ENCODE peak calls at places on chromosome 9, in nine cellular contexts. One of them, this sample, is unnamed. For H3K36me3 and H3K4me1, the result is how much of the 10 kb centered on the place peaks cover.

GRCh38 chr9:134981001-134981400 is 63.3 kb upstream of the FCN1 start:
- DNase-seq in left ventricle myocardium inferior: no peak
- DNase-seq in tibial artery: no peak
- DNase-seq in astrocyte: no peak
- DNase-seq in fibroblast of lung: no peak
- DNase-seq in cardiac muscle cell: no peak
- DNase-seq in gastrocnemius medialis: no peak
- DNase-seq in mesendoderm: no peak
- DNase-seq in mesenchymal stem cell: no peak
- DNase-seq in this sample: peak

GRCh38 chr9:33346564-33346963 is 55.8 kb downstream of the AQP7 start:
- DNase-seq in cardiac muscle cell: no peak
- DNase-seq in mesenchymal stem cell: no peak
- DNase-seq in tibial artery: no peak
- DNase-seq in astrocyte: no peak
- DNase-seq in fibroblast of lung: no peak
- DNase-seq in left ventricle myocardium inferior: no peak
- DNase-seq in mesendoderm: no peak
- DNase-seq in gastrocnemius medialis: no peak
- DNase-seq in this sample: no peak

GRCh38 chr9:136552117-136552685 is 6.4 kb upstream of the NOTCH1 start:
- DNase-seq in mesendoderm: no peak
- DNase-seq in astrocyte: peak
- DNase-seq in mesenchymal stem cell: peak
- DNase-seq in left ventricle myocardium inferior: no peak
- DNase-seq in fibroblast of lung: peak
- DNase-seq in tibial artery: peak
- DNase-seq in gastrocnemius medialis: no peak
- DNase-seq in cardiac muscle cell: no peak
- DNase-seq in this sample: no peak

GRCh38 chr9:72808446-72808768 is 144.4 kb downstream of the ALDH1A1 start:
- DNase-seq in tibial artery: no peak
- DNase-seq in mesenchymal stem cell: no peak
- DNase-seq in mesendoderm: no peak
- DNase-seq in fibroblast of lung: no peak
- DNase-seq in gastrocnemius medialis: no peak
- DNase-seq in astrocyte: no peak
- DNase-seq in cardiac muscle cell: no peak
- DNase-seq in left ventricle myocardium inferior: no peak
- DNase-seq in this sample: no peak

GRCh38 chr9:74645007-74645639 is 148.0 kb downstream of the RORB start:
- DNase-seq in tibial artery: no peak
- DNase-seq in left ventricle myocardium inferior: no peak
- DNase-seq in gastrocnemius medialis: no peak
- DNase-seq in cardiac muscle cell: peak
- DNase-seq in mesendoderm: peak
- DNase-seq in astrocyte: no peak
- DNase-seq in fibroblast of lung: peak
- DNase-seq in mesenchymal stem cell: peak
- DNase-seq in this sample: no peak

GRCh38 chr9:34684145-34684544 is 6.9 kb downstream of the CCL19 start:
- DNase-seq in gastrocnemius medialis: no peak
- DNase-seq in astrocyte: no peak
- DNase-seq in cardiac muscle cell: no peak
- DNase-seq in left ventricle myocardium inferior: no peak
- DNase-seq in mesenchymal stem cell: no peak
- DNase-seq in mesendoderm: no peak
- DNase-seq in tibial artery: no peak
- DNase-seq in fibroblast of lung: no peak
- DNase-seq in this sample: no peak

GRCh38 chr9:133708770-133709611 is 29.2 kb downstream of the SARDH start:
- DNase-seq in gastrocnemius medialis: peak
- DNase-seq in mesenchymal stem cell: no peak
- DNase-seq in tibial artery: no peak
- DNase-seq in astrocyte: no peak
- DNase-seq in cardiac muscle cell: peak
- DNase-seq in mesendoderm: no peak
- DNase-seq in fibroblast of lung: no peak
- DNase-seq in left ventricle myocardium inferior: no peak
- DNase-seq in this sample: peak

GRCh38 chr9:36145970-36146369 is 9.4 kb downstream of the GLIPR2 start:
- DNase-seq in fibroblast of lung: no peak
- DNase-seq in left ventricle myocardium inferior: no peak
- DNase-seq in astrocyte: no peak
- DNase-seq in mesenchymal stem cell: no peak
- DNase-seq in cardiac muscle cell: no peak
- DNase-seq in gastrocnemius medialis: no peak
- DNase-seq in tibial artery: no peak
- DNase-seq in mesendoderm: no peak
- DNase-seq in this sample: no peak

GRCh38 chr9:70263421-70263820 is 4.6 kb downstream of the SMC5 start:
- DNase-seq in tibial artery: no peak
- DNase-seq in cardiac muscle cell: no peak
- DNase-seq in left ventricle myocardium inferior: no peak
- DNase-seq in astrocyte: peak
- DNase-seq in mesendoderm: no peak
- DNase-seq in gastrocnemius medialis: peak
- DNase-seq in fibroblast of lung: peak
- DNase-seq in mesenchymal stem cell: peak
- DNase-seq in this sample: no peak
- H3K36me3 ChIP-seq in tibial artery: under half
- H3K36me3 ChIP-seq in cardiac muscle cell: under half
- H3K36me3 ChIP-seq in left ventricle myocardium inferior: under half
- H3K36me3 ChIP-seq in astrocyte: under half
- H3K36me3 ChIP-seq in mesendoderm: under half
- H3K36me3 ChIP-seq in gastrocnemius medialis: under half
- H3K36me3 ChIP-seq in fibroblast of lung: under half
- H3K36me3 ChIP-seq in mesenchymal stem cell: half or more
- H3K36me3 ChIP-seq in this sample: under half

GRCh38 chr9:109253637-109254284 is 67.1 kb downstream of the EPB41L4B start:
- DNase-seq in gastrocnemius medialis: no peak
- DNase-seq in left ventricle myocardium inferior: no peak
- DNase-seq in mesendoderm: peak
- DNase-seq in astrocyte: peak
- DNase-seq in cardiac muscle cell: no peak
- DNase-seq in fibroblast of lung: peak
- DNase-seq in mesenchymal stem cell: peak
- DNase-seq in tibial artery: no peak
- DNase-seq in this sample: no peak

GRCh38 chr9:109254317-109254716 is 66.5 kb downstream of the EPB41L4B start:
- DNase-seq in cardiac muscle cell: no peak
- DNase-seq in mesenchymal stem cell: peak
- DNase-seq in left ventricle myocardium inferior: no peak
- DNase-seq in fibroblast of lung: peak
- DNase-seq in astrocyte: peak
- DNase-seq in mesendoderm: no peak
- DNase-seq in gastrocnemius medialis: no peak
- DNase-seq in tibial artery: no peak
- DNase-seq in this sample: no peak

GRCh38 chr9:109251776-109252106 is 69.1 kb downstream of the EPB41L4B start:
- DNase-seq in tibial artery: no peak
- DNase-seq in cardiac muscle cell: no peak
- DNase-seq in mesenchymal stem cell: no peak
- DNase-seq in mesendoderm: no peak
- DNase-seq in fibroblast of lung: no peak
- DNase-seq in astrocyte: no peak
- DNase-seq in gastrocnemius medialis: no peak
- DNase-seq in left ventricle myocardium inferior: no peak
- DNase-seq in this sample: no peak

GRCh38 chr9:109252291-109252690 is 68.6 kb downstream of the EPB41L4B start:
- DNase-seq in fibroblast of lung: no peak
- DNase-seq in gastrocnemius medialis: no peak
- DNase-seq in astrocyte: no peak
- DNase-seq in cardiac muscle cell: no peak
- DNase-seq in tibial artery: no peak
- DNase-seq in mesenchymal stem cell: no peak
- DNase-seq in mesendoderm: no peak
- DNase-seq in left ventricle myocardium inferior: no peak
- DNase-seq in this sample: no peak

GRCh38 chr9:109253241-109253636 is 67.6 kb downstream of the EPB41L4B start:
- DNase-seq in fibroblast of lung: no peak
- DNase-seq in left ventricle myocardium inferior: no peak
- DNase-seq in tibial artery: no peak
- DNase-seq in mesenchymal stem cell: no peak
- DNase-seq in gastrocnemius medialis: no peak
- DNase-seq in astrocyte: no peak
- DNase-seq in mesendoderm: no peak
- DNase-seq in cardiac muscle cell: no peak
- DNase-seq in this sample: no peak
- H3K4me1 ChIP-seq in fibroblast of lung: under half
- H3K4me1 ChIP-seq in left ventricle myocardium inferior: under half
- H3K4me1 ChIP-seq in tibial artery: under half
- H3K4me1 ChIP-seq in mesenchymal stem cell: under half
- H3K4me1 ChIP-seq in gastrocnemius medialis: under half
- H3K4me1 ChIP-seq in astrocyte: under half
- H3K4me1 ChIP-seq in mesendoderm: under half
- H3K4me1 ChIP-seq in cardiac muscle cell: under half
- H3K4me1 ChIP-seq in this sample: under half

DNA sequence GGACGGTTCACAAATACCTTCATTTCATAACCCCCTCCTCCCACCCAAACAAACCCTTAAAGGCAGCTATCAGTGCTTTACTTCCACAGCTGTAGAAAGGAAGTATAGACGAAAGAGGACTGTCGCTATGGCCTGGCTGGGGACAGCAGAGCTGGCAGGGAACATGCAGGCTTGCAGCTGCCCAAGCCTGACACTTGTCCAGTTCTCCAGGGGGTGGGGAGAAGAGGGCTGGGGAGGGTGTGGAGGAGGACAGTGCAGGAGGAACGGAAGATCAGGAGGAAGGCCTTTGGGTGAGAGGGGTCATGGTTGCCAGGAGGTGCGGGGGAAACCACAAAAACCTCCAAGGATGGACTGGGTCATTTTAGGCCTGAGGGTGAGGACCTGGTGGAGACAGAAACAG is 25.9 kb downstream of the ARPC5L start:
- DNase-seq in mesendoderm: no peak
- DNase-seq in cardiac muscle cell: no peak
- DNase-seq in astrocyte: no peak
- DNase-seq in gastrocnemius medialis: no peak
- DNase-seq in fibroblast of lung: no peak
- DNase-seq in tibial artery: no peak
- DNase-seq in left ventricle myocardium inferior: no peak
- DNase-seq in mesenchymal stem cell: no peak
- DNase-seq in this sample: no peak
- H3K4me3 ChIP-seq in mesendoderm: no peak
- H3K4me3 ChIP-seq in cardiac muscle cell: no peak
- H3K4me3 ChIP-seq in astrocyte: no peak
- H3K4me3 ChIP-seq in gastrocnemius medialis: no peak
- H3K4me3 ChIP-seq in fibroblast of lung: no peak
- H3K4me3 ChIP-seq in tibial artery: no peak
- H3K4me3 ChIP-seq in left ventricle myocardium inferior: no peak
- H3K4me3 ChIP-seq in mesenchymal stem cell: no peak
- H3K4me3 ChIP-seq in this sample: no peak

GRCh38 chr9:125238127-125238914 is 2.8 kb downstream of the HSPA5 start:
- DNase-seq in cardiac muscle cell: no peak
- DNase-seq in mesenchymal stem cell: no peak
- DNase-seq in tibial artery: no peak
- DNase-seq in mesendoderm: no peak
- DNase-seq in fibroblast of lung: no peak
- DNase-seq in gastrocnemius medialis: no peak
- DNase-seq in astrocyte: no peak
- DNase-seq in left ventricle myocardium inferior: no peak
- DNase-seq in this sample: no peak

GRCh38 chr9:125238915-125239446 is 2.2 kb downstream of the HSPA5 start:
- DNase-seq in fibroblast of lung: no peak
- DNase-seq in tibial artery: no peak
- DNase-seq in cardiac muscle cell: no peak
- DNase-seq in gastrocnemius medialis: no peak
- DNase-seq in mesendoderm: no peak
- DNase-seq in left ventricle myocardium inferior: no peak
- DNase-seq in astrocyte: no peak
- DNase-seq in mesenchymal stem cell: peak
- DNase-seq in this sample: no peak

GRCh38 chr9:125235805-125236534 is 5.2 kb downstream of the HSPA5 start:
- DNase-seq in left ventricle myocardium inferior: no peak
- DNase-seq in cardiac muscle cell: no peak
- DNase-seq in gastrocnemius medialis: no peak
- DNase-seq in mesenchymal stem cell: peak
- DNase-seq in mesendoderm: no peak
- DNase-seq in tibial artery: no peak
- DNase-seq in astrocyte: no peak
- DNase-seq in fibroblast of lung: no peak
- DNase-seq in this sample: no peak

GRCh38 chr9:125227761-125228160 is 13.4 kb downstream of the HSPA5 start:
- DNase-seq in left ventricle myocardium inferior: no peak
- DNase-seq in fibroblast of lung: no peak
- DNase-seq in tibial artery: no peak
- DNase-seq in cardiac muscle cell: no peak
- DNase-seq in mesenchymal stem cell: no peak
- DNase-seq in astrocyte: no peak
- DNase-seq in mesendoderm: no peak
- DNase-seq in gastrocnemius medialis: no peak
- DNase-seq in this sample: no peak

GRCh38 chr9:125233678-125234077 is 7.5 kb downstream of the HSPA5 start:
- DNase-seq in fibroblast of lung: peak
- DNase-seq in gastrocnemius medialis: no peak
- DNase-seq in astrocyte: peak
- DNase-seq in mesenchymal stem cell: peak
- DNase-seq in left ventricle myocardium inferior: no peak
- DNase-seq in mesendoderm: no peak
- DNase-seq in cardiac muscle cell: no peak
- DNase-seq in tibial artery: no peak
- DNase-seq in this sample: no peak
- H3K36me3 ChIP-seq in fibroblast of lung: under half
- H3K36me3 ChIP-seq in gastrocnemius medialis: under half
- H3K36me3 ChIP-seq in astrocyte: under half
- H3K36me3 ChIP-seq in mesenchymal stem cell: half or more
- H3K36me3 ChIP-seq in left ventricle myocardium inferior: half or more
- H3K36me3 ChIP-seq in mesendoderm: under half
- H3K36me3 ChIP-seq in cardiac muscle cell: under half
- H3K36me3 ChIP-seq in tibial artery: half or more
- H3K36me3 ChIP-seq in this sample: under half

GRCh38 chr9:94950040-94950732 is 223.7 kb downstream of the AOPEP start:
- DNase-seq in astrocyte: no peak
- DNase-seq in gastrocnemius medialis: peak
- DNase-seq in fibroblast of lung: no peak
- DNase-seq in mesendoderm: no peak
- DNase-seq in mesenchymal stem cell: no peak
- DNase-seq in cardiac muscle cell: peak
- DNase-seq in tibial artery: no peak
- DNase-seq in left ventricle myocardium inferior: no peak
- DNase-seq in this sample: no peak

GRCh38 chr9:94950733-94951590 is 224.5 kb downstream of the AOPEP start:
- DNase-seq in mesendoderm: no peak
- DNase-seq in fibroblast of lung: peak
- DNase-seq in gastrocnemius medialis: no peak
- DNase-seq in tibial artery: no peak
- DNase-seq in left ventricle myocardium inferior: no peak
- DNase-seq in cardiac muscle cell: peak
- DNase-seq in astrocyte: peak
- DNase-seq in mesenchymal stem cell: no peak
- DNase-seq in this sample: no peak

GRCh38 chr9:94951591-94952115 is 225.2 kb downstream of the AOPEP start:
- DNase-seq in left ventricle myocardium inferior: no peak
- DNase-seq in tibial artery: no peak
- DNase-seq in mesenchymal stem cell: no peak
- DNase-seq in gastrocnemius medialis: no peak
- DNase-seq in cardiac muscle cell: no peak
- DNase-seq in fibroblast of lung: no peak
- DNase-seq in mesendoderm: no peak
- DNase-seq in astrocyte: no peak
- DNase-seq in this sample: no peak

GRCh38 chr9:94948567-94949235 is 222.2 kb downstream of the AOPEP start:
- DNase-seq in mesenchymal stem cell: no peak
- DNase-seq in gastrocnemius medialis: no peak
- DNase-seq in cardiac muscle cell: no peak
- DNase-seq in tibial artery: no peak
- DNase-seq in astrocyte: peak
- DNase-seq in fibroblast of lung: peak
- DNase-seq in mesendoderm: no peak
- DNase-seq in left ventricle myocardium inferior: no peak
- DNase-seq in this sample: no peak

GRCh38 chr9:94949330-94949729 is 222.8 kb downstream of the AOPEP start:
- DNase-seq in mesendoderm: peak
- DNase-seq in gastrocnemius medialis: no peak
- DNase-seq in left ventricle myocardium inferior: no peak
- DNase-seq in astrocyte: no peak
- DNase-seq in mesenchymal stem cell: no peak
- DNase-seq in fibroblast of lung: no peak
- DNase-seq in tibial artery: no peak
- DNase-seq in cardiac muscle cell: no peak
- DNase-seq in this sample: no peak
- H3K4me1 ChIP-seq in mesendoderm: under half
- H3K4me1 ChIP-seq in gastrocnemius medialis: half or more
- H3K4me1 ChIP-seq in left ventricle myocardium inferior: half or more
- H3K4me1 ChIP-seq in astrocyte: under half
- H3K4me1 ChIP-seq in mesenchymal stem cell: under half
- H3K4me1 ChIP-seq in fibroblast of lung: under half
- H3K4me1 ChIP-seq in tibial artery: half or more
- H3K4me1 ChIP-seq in cardiac muscle cell: under half
- H3K4me1 ChIP-seq in this sample: under half